ENCODE peak calls at places on chromosomes 5 and 9, in five cellular contexts. One of them, this sample, is unnamed.

GRCh38 chr9:76374702-76375543 is 19.3 kb downstream of the RFK start:
- DNase-seq in tibial artery: peak; percentile 36
- DNase-seq in caudate nucleus: no peak
- DNase-seq in GM23338: peak; percentile 66
- DNase-seq in aorta: peak; percentile 77
- DNase-seq in this sample: peak; percentile 35

GRCh38 chr5:177339107-177339638 is 12.3 kb downstream of the LMAN2 start:
- DNase-seq in tibial artery: no peak
- DNase-seq in caudate nucleus: no peak
- DNase-seq in GM23338: no peak
- DNase-seq in aorta: no peak
- DNase-seq in this sample: no peak

GRCh38 chr9:106557996-106558667 is 304.8 kb upstream of the ZNF462 start:
- DNase-seq in tibial artery: no peak
- DNase-seq in caudate nucleus: no peak
- DNase-seq in GM23338: no peak
- DNase-seq in aorta: no peak
- DNase-seq in this sample: no peak

GRCh38 chr5:142783601-142784291 is 13.6 kb downstream of the ARHGAP26 start:
- DNase-seq in tibial artery: peak; percentile 51
- DNase-seq in caudate nucleus: peak; percentile 22
- DNase-seq in GM23338: no peak
- DNase-seq in aorta: peak; percentile 73
- DNase-seq in this sample: no peak

GRCh38 chr5:115699967-115700366 is 74.1 kb upstream of the TMED7 start:
- DNase-seq in tibial artery: no peak
- DNase-seq in caudate nucleus: no peak
- DNase-seq in GM23338: no peak
- DNase-seq in aorta: no peak
- DNase-seq in this sample: no peak

GRCh38 chr9:116482740-116483139 is 204.4 kb upstream of the TRIM32 start:
- DNase-seq in tibial artery: no peak
- DNase-seq in caudate nucleus: no peak
- DNase-seq in GM23338: peak; percentile 77
- DNase-seq in aorta: no peak
- DNase-seq in this sample: no peak

GRCh38 chr5:171622010-171622409 is 163.6 kb upstream of the SMIM23 start:
- DNase-seq in tibial artery: no peak
- DNase-seq in caudate nucleus: no peak
- DNase-seq in GM23338: no peak
- DNase-seq in aorta: no peak
- DNase-seq in this sample: no peak

GRCh38 chr5:9222054-9222738 is 323.7 kb downstream of the SEMA5A start:
- DNase-seq in tibial artery: no peak
- DNase-seq in caudate nucleus: no peak
- DNase-seq in GM23338: peak; percentile 83
- DNase-seq in aorta: no peak
- DNase-seq in this sample: peak; percentile 87

GRCh38 chr9:133117271-133118178 is 3.5 kb downstream of the RALGDS start:
- DNase-seq in tibial artery: peak; percentile 64
- DNase-seq in caudate nucleus: peak; percentile 67
- DNase-seq in GM23338: no peak
- DNase-seq in aorta: peak; percentile 85
- DNase-seq in this sample: no peak

GRCh38 chr5:32071351-32071944 is 102.7 kb downstream of the GOLPH3 start:
- DNase-seq in tibial artery: no peak
- DNase-seq in caudate nucleus: no peak
- DNase-seq in GM23338: no peak
- DNase-seq in aorta: no peak
- DNase-seq in this sample: no peak

GRCh38 chr9:119337566-119337965 is 31.7 kb downstream of the BRINP1 start:
- DNase-seq in tibial artery: no peak
- DNase-seq in caudate nucleus: no peak
- DNase-seq in GM23338: no peak
- DNase-seq in aorta: no peak
- DNase-seq in this sample: no peak

GRCh38 chr5:139065296-139065695 is 132.9 kb downstream of the SIL1 start:
- DNase-seq in tibial artery: no peak
- DNase-seq in caudate nucleus: no peak
- DNase-seq in GM23338: no peak
- DNase-seq in aorta: no peak
- DNase-seq in this sample: no peak

GRCh38 chr5:159362190-159362589 is 31.9 kb upstream of the IL12B start:
- DNase-seq in tibial artery: no peak
- DNase-seq in caudate nucleus: no peak
- DNase-seq in GM23338: no peak
- DNase-seq in aorta: no peak
- DNase-seq in this sample: no peak

GRCh38 chr9:113463418-113464285 is at the start of gene RGS3:
- DNase-seq in tibial artery: no peak
- DNase-seq in caudate nucleus: no peak
- DNase-seq in GM23338: peak; percentile 96
- DNase-seq in aorta: peak; percentile 62
- DNase-seq in this sample: no peak

GRCh38 chr5:76960004-76960625 is 7.3 kb downstream of the CRHBP start:
- DNase-seq in tibial artery: no peak
- DNase-seq in caudate nucleus: no peak
- DNase-seq in GM23338: peak; percentile 29
- DNase-seq in aorta: no peak
- DNase-seq in this sample: no peak

GRCh38 chr5:114221807-114222206 is 140.1 kb upstream of the KCNN2 start:
- DNase-seq in tibial artery: no peak
- DNase-seq in caudate nucleus: no peak
- DNase-seq in GM23338: no peak
- DNase-seq in aorta: no peak
- DNase-seq in this sample: no peak

GRCh38 chr5:29218829-29219228 is 1974.7 kb upstream of the CDH6 start:
- DNase-seq in tibial artery: no peak
- DNase-seq in caudate nucleus: no peak
- DNase-seq in GM23338: no peak
- DNase-seq in aorta: no peak
- DNase-seq in this sample: no peak

GRCh38 chr9:69130456-69131441 is 43.3 kb upstream of the TJP2 start:
- DNase-seq in tibial artery: peak; percentile 58
- DNase-seq in caudate nucleus: no peak
- DNase-seq in GM23338: peak; percentile 1
- DNase-seq in aorta: peak; percentile 63
- DNase-seq in this sample: no peak

GRCh38 chr5:83376461-83376860 is 95.1 kb upstream of the VCAN start:
- DNase-seq in tibial artery: no peak
- DNase-seq in caudate nucleus: no peak
- DNase-seq in GM23338: no peak
- DNase-seq in aorta: no peak
- DNase-seq in this sample: no peak

GRCh38 chr9:114116061-114116747 is 17.1 kb upstream of the KIF12 start:
- DNase-seq in tibial artery: no peak
- DNase-seq in caudate nucleus: no peak
- DNase-seq in GM23338: no peak
- DNase-seq in aorta: no peak
- DNase-seq in this sample: no peak

GRCh38 chr9:33106827-33107621 is 30.6 kb upstream of the SMU1 start:
- DNase-seq in tibial artery: no peak
- DNase-seq in caudate nucleus: no peak
- DNase-seq in GM23338: peak; percentile 46
- DNase-seq in aorta: peak; percentile 82
- DNase-seq in this sample: no peak
- H3K27ac ChIP-seq in tibial artery: peak overlapping the region; percentile 70
- H3K27ac ChIP-seq in caudate nucleus: no peak overlapping the region
- H3K27ac ChIP-seq in GM23338: no peak overlapping the region
- H3K27ac ChIP-seq in aorta: no peak overlapping the region
- H3K27ac ChIP-seq in this sample: no peak overlapping the region

GRCh38 chr9:89438194-89438593 is 59.7 kb downstream of the SEMA4D start:
- DNase-seq in tibial artery: no peak
- DNase-seq in caudate nucleus: no peak
- DNase-seq in GM23338: no peak
- DNase-seq in aorta: no peak
- DNase-seq in this sample: no peak
- H3K27ac ChIP-seq in tibial artery: no peak overlapping the region
- H3K27ac ChIP-seq in caudate nucleus: peak overlapping the region; percentile 91
- H3K27ac ChIP-seq in GM23338: peak overlapping the region; percentile 97
- H3K27ac ChIP-seq in aorta: no peak overlapping the region
- H3K27ac ChIP-seq in this sample: no peak overlapping the region

DNA sequence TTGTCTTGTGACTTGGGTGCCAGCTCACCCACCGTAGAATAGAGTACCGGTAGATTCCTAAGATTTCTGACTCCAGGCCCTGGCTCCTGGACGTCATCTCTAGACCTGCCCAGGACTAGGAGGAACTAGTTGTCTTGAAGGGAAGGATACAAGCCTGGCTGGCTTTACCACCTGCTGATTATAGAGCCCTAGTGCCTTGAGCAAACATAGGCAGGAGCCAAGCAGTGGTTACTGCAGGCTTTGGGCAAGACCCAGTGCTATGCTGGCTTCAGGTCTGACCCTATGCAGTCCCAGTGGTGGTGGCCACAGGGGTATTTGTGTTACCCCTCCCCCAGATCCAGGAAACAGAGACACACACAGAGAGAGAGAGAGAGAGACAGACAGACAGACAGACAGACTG is 606.2 kb downstream of the PDE4D start:
- DNase-seq in tibial artery: no peak
- DNase-seq in caudate nucleus: no peak
- DNase-seq in GM23338: no peak
- DNase-seq in aorta: no peak
- DNase-seq in this sample: no peak
- H3K27ac ChIP-seq in tibial artery: peak overlapping the region; percentile 19
- H3K27ac ChIP-seq in caudate nucleus: no peak overlapping the region
- H3K27ac ChIP-seq in GM23338: no peak overlapping the region
- H3K27ac ChIP-seq in aorta: no peak overlapping the region
- H3K27ac ChIP-seq in this sample: no peak overlapping the region

GRCh38 chr5:71699751-71700150 is 19.3 kb upstream of the CARTPT start:
- DNase-seq in tibial artery: no peak
- DNase-seq in caudate nucleus: no peak
- DNase-seq in GM23338: no peak
- DNase-seq in aorta: no peak
- DNase-seq in this sample: no peak
- H3K27ac ChIP-seq in tibial artery: no peak overlapping the region
- H3K27ac ChIP-seq in caudate nucleus: no peak overlapping the region
- H3K27ac ChIP-seq in GM23338: no peak overlapping the region
- H3K27ac ChIP-seq in aorta: no peak overlapping the region
- H3K27ac ChIP-seq in this sample: no peak overlapping the region

GRCh38 chr5:320524-321232 is 836 bp upstream of the AHRR start:
- DNase-seq in tibial artery: no peak
- DNase-seq in caudate nucleus: no peak
- DNase-seq in GM23338: peak; percentile 58
- DNase-seq in aorta: no peak
- DNase-seq in this sample: no peak

GRCh38 chr5:322942-323879 is 1.7 kb downstream of the AHRR start:
- DNase-seq in tibial artery: no peak
- DNase-seq in caudate nucleus: no peak
- DNase-seq in GM23338: peak; percentile 59
- DNase-seq in aorta: no peak
- DNase-seq in this sample: no peak

GRCh38 chr5:321233-321725 is at the start of gene AHRR:
- DNase-seq in tibial artery: no peak
- DNase-seq in caudate nucleus: no peak
- DNase-seq in GM23338: peak; percentile 80
- DNase-seq in aorta: peak; percentile 65
- DNase-seq in this sample: peak; percentile 71

GRCh38 chr5:322281-322941 is 897 bp downstream of the AHRR start:
- DNase-seq in tibial artery: no peak
- DNase-seq in caudate nucleus: no peak
- DNase-seq in GM23338: peak; percentile 59
- DNase-seq in aorta: no peak
- DNase-seq in this sample: no peak

DNA sequence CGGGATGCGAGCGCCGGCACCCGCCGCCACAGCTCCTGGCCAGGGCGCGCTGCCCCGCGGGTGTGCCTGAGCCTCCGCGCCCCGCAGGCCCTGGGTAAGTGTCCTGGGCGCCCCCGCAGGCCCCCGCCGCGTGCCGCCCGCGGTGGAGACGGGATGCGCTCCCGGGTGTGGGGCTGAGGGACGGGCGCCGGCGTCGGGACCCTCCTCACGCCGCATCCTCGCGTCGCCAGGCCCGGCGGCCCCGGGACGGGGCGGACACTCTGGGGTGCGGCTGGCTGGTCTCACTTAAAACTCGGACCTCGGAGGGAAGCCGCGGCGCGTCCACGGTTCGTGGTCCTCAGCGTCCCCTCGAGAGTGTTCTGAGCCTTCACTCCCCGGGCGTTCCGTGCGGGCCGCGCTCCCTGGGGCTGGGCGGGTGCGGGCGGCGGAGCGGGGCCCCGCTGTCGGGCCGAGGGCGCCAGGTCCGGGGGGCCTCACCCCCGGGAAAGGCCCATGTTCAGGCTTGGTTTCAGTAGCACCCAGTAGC is 275 bp downstream of the AHRR start:
- DNase-seq in tibial artery: no peak
- DNase-seq in caudate nucleus: no peak
- DNase-seq in GM23338: peak; percentile 14
- DNase-seq in aorta: no peak
- DNase-seq in this sample: no peak
- H3K27ac ChIP-seq in tibial artery: no peak overlapping the region
- H3K27ac ChIP-seq in caudate nucleus: no peak overlapping the region
- H3K27ac ChIP-seq in GM23338: no peak overlapping the region
- H3K27ac ChIP-seq in aorta: no peak overlapping the region
- H3K27ac ChIP-seq in this sample: no peak overlapping the region

DNA sequence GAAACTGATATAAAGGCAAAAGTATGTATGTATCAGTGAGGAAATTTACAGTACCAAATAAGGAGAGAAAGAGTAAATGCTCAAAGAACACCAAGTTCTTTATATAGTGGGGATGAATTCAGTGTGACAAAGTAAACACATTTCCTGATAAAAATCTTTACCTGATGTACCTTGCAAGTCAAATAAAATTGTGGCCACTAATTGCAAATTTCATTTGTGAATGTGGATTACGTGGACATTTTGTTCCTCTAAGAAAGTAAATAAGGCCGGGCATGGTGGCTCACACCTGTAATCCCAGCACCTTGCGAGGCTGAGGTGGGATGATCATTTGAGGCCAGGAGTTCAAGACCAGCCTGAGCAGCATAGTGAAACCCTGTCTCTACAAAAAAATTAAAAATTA is 25.7 kb downstream of the CEP120 start:
- DNase-seq in tibial artery: no peak
- DNase-seq in caudate nucleus: no peak
- DNase-seq in GM23338: no peak
- DNase-seq in aorta: no peak
- DNase-seq in this sample: no peak
- H3K27ac ChIP-seq in tibial artery: no peak overlapping the region
- H3K27ac ChIP-seq in caudate nucleus: no peak overlapping the region
- H3K27ac ChIP-seq in GM23338: no peak overlapping the region
- H3K27ac ChIP-seq in aorta: no peak overlapping the region
- H3K27ac ChIP-seq in this sample: no peak overlapping the region

GRCh38 chr9:73129941-73130695 is 21.5 kb upstream of the ANXA1 start:
- DNase-seq in tibial artery: no peak
- DNase-seq in caudate nucleus: no peak
- DNase-seq in GM23338: no peak
- DNase-seq in aorta: no peak
- DNase-seq in this sample: no peak

GRCh38 chr9:73132034-73132776 is 19.5 kb upstream of the ANXA1 start:
- DNase-seq in tibial artery: peak; percentile 77
- DNase-seq in caudate nucleus: peak; percentile 8
- DNase-seq in GM23338: peak; percentile 50
- DNase-seq in aorta: peak; percentile 86
- DNase-seq in this sample: no peak

GRCh38 chr9:73133042-73133651 is 18.5 kb upstream of the ANXA1 start:
- DNase-seq in tibial artery: no peak
- DNase-seq in caudate nucleus: no peak
- DNase-seq in GM23338: no peak
- DNase-seq in aorta: no peak
- DNase-seq in this sample: no peak

GRCh38 chr9:73133921-73134407 is 17.7 kb upstream of the ANXA1 start:
- DNase-seq in tibial artery: no peak
- DNase-seq in caudate nucleus: no peak
- DNase-seq in GM23338: no peak
- DNase-seq in aorta: no peak
- DNase-seq in this sample: no peak

GRCh38 chr9:73131376-73131775 is 20.3 kb upstream of the ANXA1 start:
- DNase-seq in tibial artery: no peak
- DNase-seq in caudate nucleus: no peak
- DNase-seq in GM23338: no peak
- DNase-seq in aorta: no peak
- DNase-seq in this sample: no peak
- H3K27ac ChIP-seq in tibial artery: peak overlapping the region; percentile 78
- H3K27ac ChIP-seq in caudate nucleus: no peak overlapping the region
- H3K27ac ChIP-seq in GM23338: no peak overlapping the region
- H3K27ac ChIP-seq in aorta: no peak overlapping the region
- H3K27ac ChIP-seq in this sample: no peak overlapping the region